ENCODE peak calls at places on chromosomes 5 and 9, in four cellular contexts. I, A, K and J are unnamed samples.

GRCh38 chr9:35470894-35471293 is 19.0 kb upstream of the RUSC2 start:
- DNase-seq in I (no peak), A (no peak), K (no peak), J (peak)

GRCh38 chr5:37991903-37992299 is 152.1 kb upstream of the GDNF start:
- DNase-seq in I (no peak), A (no peak), K (no peak), J (no peak)

GRCh38 chr5:115573133-115573532 is 28.6 kb upstream of the FEM1C start:
- DNase-seq in I (no peak), A (no peak), K (no peak), J (peak)

GRCh38 chr5:76041863-76042262 is 41.3 kb upstream of the SV2C start:
- DNase-seq in I (no peak), A (peak), K (no peak), J (no peak)

GRCh38 chr9:129135476-129135875 is 24.3 kb downstream of the PTPA start:
- DNase-seq in I (no peak), A (no peak), K (no peak), J (no peak)

GRCh38 chr5:84255318-84255717 is 129.4 kb downstream of the EDIL3 start:
- DNase-seq in I (no peak), A (no peak), K (no peak), J (peak)

GRCh38 chr9:70466976-70467551 is 52.6 kb upstream of the KLF9 start:
- DNase-seq in I (no peak), A (no peak), K (no peak), J (peak)

GRCh38 chr5:179334017-179334765 is 11.1 kb downstream of the ADAMTS2 start:
- DNase-seq in I (no peak), A (no peak), K (no peak), J (no peak)

GRCh38 chr5:9820696-9821449 is 190.7 kb upstream of the TAS2R1 start:
- DNase-seq in I (no peak), A (no peak), K (no peak), J (no peak)

GRCh38 chr9:445033-445432 is 230.4 kb downstream of the DOCK8 start:
- DNase-seq in I (no peak), A (peak), K (no peak), J (peak)

GRCh38 chr5:15914603-15915002 is 265.0 kb downstream of the MARCHF11 start:
- DNase-seq in I (no peak), A (no peak), K (no peak), J (no peak)

GRCh38 chr5:55982957-55983381 is 11.8 kb downstream of the IL6ST start:
- DNase-seq in I (no peak), A (no peak), K (no peak), J (no peak)

GRCh38 chr5:123813251-123813650 is 301.3 kb downstream of the CSNK1G3 start:
- DNase-seq in I (no peak), A (no peak), K (no peak), J (peak)

GRCh38 chr9:114223564-114224246 is 68.4 kb downstream of the COL27A1 start:
- DNase-seq in I (no peak), A (no peak), K (no peak), J (peak)

GRCh38 chr5:38641003-38641402 is 84.6 kb upstream of the LIFR start:
- DNase-seq in I (no peak), A (no peak), K (no peak), J (peak)

GRCh38 chr5:445591-445990 is 2.6 kb downstream of the EXOC3 start:
- DNase-seq in I (no peak), A (no peak), K (no peak), J (no peak)

GRCh38 chr9:130995399-130995941 is 13.5 kb upstream of the LAMC3 start:
- DNase-seq in I (no peak), A (no peak), K (no peak), J (peak)

GRCh38 chr5:142473038-142473437 is 148.2 kb upstream of the SPRY4 start:
- DNase-seq in I (no peak), A (no peak), K (no peak), J (no peak)

GRCh38 chr9:75880556-75880955 is 9.9 kb upstream of the PCSK5 start:
- DNase-seq in I (no peak), A (no peak), K (no peak), J (no peak)

GRCh38 chr9:4873066-4873465 is 80.3 kb downstream of the RCL1 start:
- DNase-seq in I (no peak), A (no peak), K (no peak), J (no peak)

GRCh38 chr9:117413346-117414219 is 1.3 kb downstream of the ASTN2 start:
- DNase-seq in I (no peak), A (peak), K (no peak), J (no peak)

GRCh38 chr9:133400292-133400691 is 17.5 kb downstream of the REXO4 start:
- DNase-seq in I (no peak), A (no peak), K (no peak), J (no peak)

GRCh38 chr5:56763711-56764466 is 51.5 kb upstream of the MAP3K1 start:
- DNase-seq in I (no peak), A (no peak), K (peak), J (peak)

GRCh38 chr9:128259156-128259555 is 16.7 kb downstream of the GOLGA2 start:
- DNase-seq in I (no peak), A (no peak), K (no peak), J (no peak)

GRCh38 chr5:11251242-11251641 is 490.2 kb upstream of the DAP start:
- DNase-seq in I (no peak), A (no peak), K (no peak), J (peak)

GRCh38 chr9:81622471-81623245 is 66.7 kb downstream of the TLE1 start:
- DNase-seq in I (no peak), A (no peak), K (no peak), J (no peak)

GRCh38 chr5:77893225-77893860 is 117.2 kb upstream of the TBCA start:
- DNase-seq in I (no peak), A (no peak), K (no peak), J (peak)

GRCh38 chr9:123784513-123784912 is 145.4 kb downstream of the DENND1A start:
- DNase-seq in I (no peak), A (no peak), K (no peak), J (peak)

GRCh38 chr5:102863764-102864560 is 108.9 kb downstream of the PAM start:
- DNase-seq in I (no peak), A (no peak), K (no peak), J (no peak)

GRCh38 chr9:37209431-37210386 is 89.3 kb downstream of the ZCCHC7 start:
- DNase-seq in I (no peak), A (peak), K (no peak), J (no peak)
- TF ChIP-seq CTCF in I (no peak), A (peak), K (no peak), J (peak)

DNA sequence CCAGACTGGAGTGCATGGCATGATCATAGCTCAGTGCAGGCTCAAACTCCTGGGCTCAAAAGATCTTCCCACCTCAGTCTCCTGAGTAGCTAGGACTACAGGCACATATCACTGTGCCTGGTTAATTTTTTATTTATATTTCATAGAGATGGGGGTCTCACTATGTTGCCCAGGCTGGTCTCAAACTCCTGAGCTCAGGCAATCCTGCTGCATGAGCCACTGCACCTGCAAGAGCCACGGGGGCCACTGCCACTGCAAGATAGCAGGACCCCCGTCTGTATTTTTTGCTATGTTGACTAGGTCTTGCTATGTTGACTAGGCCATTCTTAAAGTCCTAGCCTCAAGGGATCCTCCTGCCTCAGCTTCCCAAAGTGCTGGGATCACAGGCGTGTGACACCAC is 6.5 kb downstream of the CYSTM1 start:
- DNase-seq in I (no peak), A (no peak), K (no peak), J (no peak)
- H3K4me3 ChIP-seq in I (no peak), A (no peak), K (no peak), J (no peak)

DNA sequence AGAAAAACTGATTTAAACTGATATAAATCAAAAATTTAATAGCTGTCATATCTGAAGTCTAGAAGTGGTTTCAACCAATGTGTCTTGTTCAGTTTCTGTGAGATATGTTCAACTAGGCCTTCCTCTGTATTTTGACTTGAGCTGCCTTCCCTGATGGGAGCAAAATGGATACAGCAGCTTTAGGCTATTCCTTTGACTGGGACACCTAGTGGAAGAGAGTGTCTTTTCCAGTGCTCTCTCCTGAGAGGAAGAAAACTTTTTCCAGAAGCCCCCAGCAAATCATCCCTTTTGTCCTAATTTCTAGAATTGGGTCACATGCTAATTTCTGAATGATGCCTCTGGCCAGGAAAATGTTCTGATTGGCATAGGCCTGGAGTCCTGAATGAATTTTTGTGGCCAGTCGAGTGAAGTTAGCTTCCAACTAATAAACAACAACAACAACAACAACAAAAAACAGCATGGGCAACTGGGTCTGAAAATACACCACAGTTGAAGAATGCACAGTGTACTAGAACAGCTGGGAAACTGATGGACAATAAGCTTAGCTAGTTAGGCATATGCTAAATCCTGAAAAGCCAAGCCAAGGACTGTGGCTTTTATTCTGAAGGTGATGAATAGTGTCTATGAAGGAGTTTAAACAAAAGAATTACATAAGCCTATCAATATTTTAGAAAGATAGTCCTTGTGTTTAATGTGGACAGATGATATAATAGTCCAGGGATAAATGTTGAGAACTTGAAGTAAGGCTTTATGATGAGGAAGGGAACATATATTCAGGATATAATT is 125.7 kb downstream of the FBN2 start:
- DNase-seq in I (no peak), A (no peak), K (no peak), J (no peak)
- TF ChIP-seq CTCF in I (no peak), A (no peak), K (no peak), J (no peak)

DNA sequence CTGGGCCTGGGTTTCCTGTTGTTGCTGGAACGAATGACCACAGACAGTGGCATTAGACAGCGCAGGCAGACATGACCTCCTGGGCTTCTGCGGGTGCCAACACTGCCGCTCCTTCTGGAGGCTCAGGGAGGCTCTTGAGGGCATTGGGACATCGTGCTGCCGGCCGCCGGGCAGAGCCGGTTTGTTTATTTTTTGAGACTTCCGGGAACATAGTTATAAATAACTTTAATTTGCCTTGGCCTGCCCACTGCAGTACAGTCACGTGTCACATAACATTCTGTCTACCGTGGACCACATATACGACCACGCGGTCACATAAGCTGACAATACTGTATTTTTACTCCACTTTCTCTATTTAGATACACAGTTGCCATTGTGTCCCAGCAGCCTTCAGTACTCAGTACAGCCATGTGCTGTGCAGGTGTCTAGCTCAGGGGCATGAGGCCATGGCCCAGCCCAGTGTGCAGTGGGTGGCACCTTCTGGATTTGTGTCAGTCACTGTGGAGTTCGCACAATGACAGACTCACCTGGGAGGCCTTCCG is 8.2 kb upstream of the TOR4A start:
- DNase-seq in I (peak), A (no peak), K (no peak), J (no peak)
- H3K4me3 ChIP-seq in I (no peak), A (no peak), K (no peak), J (no peak)

GRCh38 chr9:90420211-90420610 is 222.4 kb downstream of the DIRAS2 start:
- DNase-seq in I (no peak), A (no peak), K (no peak), J (no peak)
- TF ChIP-seq CTCF in I (no peak), A (no peak), K (no peak), J (no peak)

GRCh38 chr9:135105211-135105745 is 17.8 kb downstream of the OLFM1 start:
- DNase-seq in I (no peak), A (no peak), K (no peak), J (no peak)

GRCh38 chr9:135105938-135106491 is 18.5 kb downstream of the OLFM1 start:
- DNase-seq in I (no peak), A (no peak), K (no peak), J (no peak)

GRCh38 chr9:135104761-135105160 is 17.3 kb downstream of the OLFM1 start:
- DNase-seq in I (no peak), A (no peak), K (no peak), J (no peak)

GRCh38 chr9:135107592-135108235 is 20.2 kb downstream of the OLFM1 start:
- DNase-seq in I (no peak), A (no peak), K (no peak), J (no peak)

GRCh38 chr9:135106551-135107270 is 19.2 kb downstream of the OLFM1 start:
- DNase-seq in I (no peak), A (no peak), K (no peak), J (no peak)
- H3K4me3 ChIP-seq in I (no peak), A (no peak), K (no peak), J (no peak)

GRCh38 chr9:27865031-27865438 is 291.8 kb upstream of the C9orf72 start:
- DNase-seq in I (no peak), A (no peak), K (no peak), J (peak)

GRCh38 chr9:27861887-27862286 is 288.6 kb upstream of the C9orf72 start:
- DNase-seq in I (no peak), A (no peak), K (no peak), J (peak)

GRCh38 chr9:27870404-27870803 is 297.1 kb upstream of the C9orf72 start:
- DNase-seq in I (no peak), A (no peak), K (no peak), J (no peak)

DNA sequence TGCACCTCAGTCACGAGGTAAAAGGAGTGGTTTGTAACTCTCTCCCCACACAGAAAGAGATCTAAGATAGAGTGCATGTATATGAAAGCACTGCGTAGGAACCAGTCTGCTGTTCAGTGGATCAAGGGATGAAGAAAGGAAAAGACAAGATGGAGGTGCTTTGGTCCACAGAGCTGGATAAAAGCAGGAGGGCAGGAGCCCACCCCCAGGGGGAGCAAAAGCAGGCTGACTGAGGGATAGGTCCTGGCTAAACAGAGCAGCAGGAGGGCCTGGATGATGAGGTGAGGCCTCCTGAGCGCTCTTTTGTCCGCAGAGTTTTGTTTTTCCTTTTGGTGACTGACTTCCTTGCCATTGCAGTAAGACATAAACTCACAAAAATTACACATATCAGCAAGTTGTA is 293.5 kb upstream of the C9orf72 start:
- DNase-seq in I (no peak), A (no peak), K (no peak), J (no peak)
- TF ChIP-seq CTCF in I (no peak), A (no peak), K (no peak), J (no peak)

DNA sequence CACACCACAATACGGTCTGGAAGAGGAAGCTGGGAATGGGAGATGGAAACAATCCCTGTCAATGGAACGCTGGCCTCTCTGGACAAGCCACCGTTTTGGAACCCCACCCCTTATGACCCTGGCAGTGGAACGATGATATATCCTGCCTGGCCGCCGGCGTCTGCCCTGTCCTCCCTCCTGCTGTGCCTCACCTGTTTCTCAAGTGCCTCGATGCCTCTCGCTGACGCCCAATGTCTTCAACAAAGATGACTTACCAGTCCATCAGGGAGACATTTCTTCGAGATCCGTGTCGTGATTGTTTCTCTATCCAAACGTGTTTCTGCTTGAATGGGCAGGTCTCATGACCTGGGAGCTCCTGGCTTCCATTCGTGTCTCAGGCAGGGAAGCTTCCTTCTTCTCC is 476.5 kb downstream of the SPATA31A7 start:
- DNase-seq in I (no peak), A (no peak), K (no peak), J (no peak)
- H3K4me3 ChIP-seq in I (no peak), A (no peak), K (no peak), J (no peak)